ENCODE peak calls at places on chromosomes 16 and 17, in four cellular contexts. B is ovary, J is uterus, F is testis. X is an unnamed sample. For H3K4me1, the result is how much of the 10 kb centered on the place peaks cover.

GRCh38 chr16:31033709-31034492 is 543 bp downstream of the STX4 start:
- DNase-seq in B (peak), J (peak), F (peak), X (peak)

GRCh38 chr17:74108126-74108705 is 95.3 kb upstream of the RPL38 start:
- DNase-seq in J (no peak), F (no peak), B (no peak), X (no peak)

GRCh38 chr17:37065486-37066321 is 117.0 kb downstream of the AATF start:
- DNase-seq in B (no peak), J (no peak), F (no peak), X (no peak)

GRCh38 chr16:48511071-48511540 is 98.9 kb downstream of the N4BP1 start:
- DNase-seq in B (no peak), J (no peak), F (no peak), X (no peak)

GRCh38 chr17:29572691-29573557 is 4.4 kb downstream of the TP53I13 start:
- DNase-seq in F (peak), B (peak), J (peak), X (peak)

GRCh38 chr17:79423811-79424465 is 186.9 kb downstream of the RBFOX3 start:
- DNase-seq in B (no peak), F (no peak), J (no peak), X (no peak)

GRCh38 chr16:74309789-74310781 is 13.5 kb downstream of the PSMD7 start:
- DNase-seq in F (peak), J (no peak), B (peak), X (no peak)

GRCh38 chr17:49497147-49498036 is 2.3 kb downstream of the NGFR start:
- DNase-seq in J (no peak), B (no peak), F (peak), X (peak)

GRCh38 chr16:46573008-46573833 is 48.0 kb downstream of the SHCBP1 start:
- DNase-seq in F (no peak), J (no peak), B (no peak), X (no peak)

GRCh38 chr17:77929871-77930436 is 28.5 kb upstream of the TNRC6C start:
- DNase-seq in F (no peak), B (no peak), J (no peak), X (no peak)

GRCh38 chr17:80198144-80198661 is 21.9 kb downstream of the SGSH start:
- DNase-seq in F (no peak), B (no peak), J (no peak), X (no peak)

GRCh38 chr17:67148352-67148751 is 96.6 kb downstream of the HELZ start:
- DNase-seq in B (no peak), J (no peak), F (no peak), X (no peak)

GRCh38 chr16:89506791-89507191 is 1.4 kb upstream of the SPG7 start:
- DNase-seq in F (no peak), B (no peak), J (no peak), X (no peak)

GRCh38 chr17:48389903-48390302 is 40.1 kb downstream of the SKAP1 start:
- DNase-seq in B (no peak), F (no peak), J (no peak), X (no peak)

GRCh38 chr17:8104911-8105310 is 13.4 kb downstream of the ALOXE3 start:
- DNase-seq in B (no peak), F (no peak), J (no peak), X (no peak)

GRCh38 chr16:83915491-83915890 is 16.6 kb downstream of the MLYCD start:
- DNase-seq in B (no peak), J (no peak), F (no peak), X (no peak)

DNA sequence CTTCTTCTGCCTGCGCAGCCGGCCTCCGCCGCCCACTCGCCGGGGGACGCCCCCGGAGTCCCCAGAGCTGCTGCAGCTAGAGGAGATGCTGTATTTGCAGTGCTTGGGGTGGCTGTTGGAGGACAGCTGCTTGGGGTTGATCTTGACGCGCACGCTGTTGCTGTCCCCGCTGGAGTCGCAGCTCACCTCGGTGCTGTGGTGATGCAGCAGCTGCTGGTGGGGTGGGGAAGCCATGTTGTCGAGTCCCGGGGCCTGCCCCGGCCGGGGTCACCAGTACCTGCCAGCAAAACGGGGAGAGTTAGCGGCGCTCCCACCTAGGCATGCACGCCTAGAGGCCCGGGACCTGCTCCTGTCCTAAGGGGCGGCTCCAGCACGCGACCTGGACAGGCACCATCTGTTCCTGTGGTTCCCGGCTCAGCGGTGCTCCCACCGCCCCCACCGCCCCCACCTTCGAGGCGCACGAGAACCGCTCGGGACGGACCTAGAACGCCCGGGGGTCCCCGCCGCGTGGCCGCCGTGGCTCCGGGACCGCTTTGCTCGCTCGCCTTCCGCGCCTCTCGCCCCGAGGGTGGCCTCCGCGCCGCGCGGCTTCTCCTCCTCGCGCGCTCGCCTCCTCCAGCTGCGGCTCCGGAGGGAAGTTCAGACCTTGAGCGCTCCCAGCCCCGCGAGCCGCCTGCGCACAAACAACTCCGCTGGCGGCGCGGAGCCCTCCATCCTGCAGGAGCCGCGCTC is 867 bp downstream of the ADCY9 start:
- DNase-seq in F (peak), B (peak), J (peak), X (peak)
- H3K4me1 ChIP-seq in F (under half), B (under half), J (under half), X (under half)

DNA sequence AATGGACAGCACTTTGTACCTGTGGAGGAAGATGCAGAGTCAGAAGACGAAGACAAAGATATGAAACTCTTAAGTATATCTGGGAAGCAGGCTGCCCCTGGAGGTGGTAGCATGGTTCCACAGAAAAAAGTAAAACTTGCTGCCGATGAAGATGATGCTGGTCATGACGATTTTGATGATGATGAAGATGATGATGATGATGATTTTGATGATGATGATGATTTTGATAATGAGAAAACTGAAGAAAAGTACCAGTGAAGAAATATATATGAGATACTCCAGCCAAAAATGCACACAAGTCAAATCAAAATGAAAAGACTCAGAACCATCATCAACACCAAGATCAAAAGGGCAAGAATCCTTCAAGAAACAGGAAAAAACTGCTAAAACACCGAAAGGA is 268.5 kb upstream of the EEF2KMT start:
- DNase-seq in F (no peak), B (no peak), J (no peak), X (no peak)
- H3K4me1 ChIP-seq in F (under half), B (under half), J (under half), X (under half)

DNA sequence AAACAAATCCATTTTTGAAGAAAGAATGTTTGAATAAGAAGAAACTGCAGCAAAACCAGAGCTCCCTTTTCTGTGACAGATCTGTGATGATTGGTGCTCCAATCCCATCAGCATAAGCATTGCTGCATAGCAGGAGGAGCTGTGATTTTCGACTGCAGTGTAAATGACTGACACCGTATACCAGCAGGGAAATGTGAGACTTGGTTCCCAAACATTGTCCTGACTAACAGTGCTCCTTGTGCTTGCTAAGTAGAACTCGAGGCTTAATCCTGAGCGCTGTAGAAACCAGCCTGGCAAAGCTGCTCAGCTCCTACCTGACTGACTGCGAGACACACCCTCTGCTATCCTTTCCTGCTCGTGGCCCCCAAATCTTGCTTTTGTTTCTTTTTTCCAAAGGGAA is 57.3 kb downstream of the NUP93 start:
- DNase-seq in B (no peak), F (no peak), J (no peak), X (no peak)
- H3K4me1 ChIP-seq in B (under half), F (under half), J (under half), X (under half)

GRCh38 chr17:44777394-44778348 is 18.9 kb downstream of the ADAM11 start:
- DNase-seq in B (no peak), F (no peak), J (no peak), X (no peak)
- H3K4me1 ChIP-seq in B (under half), F (under half), J (under half), X (under half)

GRCh38 chr17:82528484-82529265 is 9.1 kb downstream of the FOXK2 start:
- DNase-seq in F (peak), B (peak), J (no peak), X (peak)
- H3K4me1 ChIP-seq in F (half or more), B (under half), J (under half), X (under half)

GRCh38 chr17:10699861-10700260 is 2.5 kb downstream of the ADPRM start:
- DNase-seq in J (no peak), F (no peak), B (no peak), X (no peak)

GRCh38 chr17:10702574-10702973 is 5.2 kb downstream of the ADPRM start:
- DNase-seq in J (no peak), B (no peak), F (no peak), X (no peak)

GRCh38 chr17:10698116-10698818 is 873 bp downstream of the ADPRM start:
- DNase-seq in J (no peak), B (no peak), F (peak), X (no peak)

DNA sequence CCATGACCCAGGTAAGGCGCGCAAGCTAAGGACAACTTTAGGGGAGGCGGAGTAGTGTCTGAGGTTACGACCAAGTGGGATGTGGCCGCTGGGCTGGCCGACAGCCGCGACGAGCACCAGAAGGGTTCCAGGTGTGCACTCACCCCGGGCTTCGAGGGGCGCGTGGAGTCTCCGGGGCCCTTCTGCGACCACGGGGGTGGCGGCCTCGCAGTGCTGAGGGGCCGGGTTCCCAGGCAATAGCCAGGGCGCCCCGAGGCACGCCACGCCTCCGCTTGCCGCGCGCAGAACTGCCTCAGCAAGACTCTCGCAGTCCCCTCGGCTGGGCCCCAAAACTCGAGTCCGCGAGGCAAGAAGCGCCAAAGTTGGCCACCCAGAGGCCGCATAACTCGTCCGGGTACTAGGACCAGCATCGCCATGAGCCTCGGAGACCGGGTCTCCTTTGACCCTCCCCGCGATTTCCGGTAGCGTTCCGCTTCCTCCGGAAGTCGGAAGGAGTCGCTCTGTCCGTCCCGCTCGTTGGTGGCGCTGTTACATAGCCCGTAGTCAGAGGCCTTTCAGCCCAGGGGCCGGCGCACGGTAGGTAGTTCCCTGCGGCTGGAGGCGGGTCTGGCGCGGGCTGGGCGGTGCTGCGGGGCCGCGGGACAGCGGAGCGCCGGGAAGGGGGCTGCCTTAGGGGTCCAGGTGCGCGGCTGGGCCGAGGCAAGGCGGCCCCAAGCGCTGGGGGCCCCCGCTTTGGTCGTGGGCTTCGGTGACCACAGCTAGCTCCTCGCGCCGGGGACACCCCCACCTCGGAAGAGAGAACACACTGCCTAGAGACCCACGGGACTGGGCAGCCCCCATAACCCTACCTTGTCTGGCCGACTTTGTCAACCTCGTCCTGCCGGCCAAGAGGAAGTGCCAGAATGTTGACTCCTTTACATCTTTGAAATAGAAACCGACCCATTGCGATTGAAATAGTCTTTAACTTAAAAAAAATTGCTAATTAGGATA is at the start of the genes ADPRM and SCO1:
- DNase-seq in J (peak), F (peak), B (peak), X (peak)
- H3K4me1 ChIP-seq in J (under half), F (under half), B (under half), X (under half)

GRCh38 chr16:86928517-86929148 is 350.3 kb downstream of the FOXL1 start:
- DNase-seq in J (no peak), F (no peak), B (no peak), X (no peak)
- H3K4me1 ChIP-seq in J (under half), F (under half), B (under half), X (under half)

DNA sequence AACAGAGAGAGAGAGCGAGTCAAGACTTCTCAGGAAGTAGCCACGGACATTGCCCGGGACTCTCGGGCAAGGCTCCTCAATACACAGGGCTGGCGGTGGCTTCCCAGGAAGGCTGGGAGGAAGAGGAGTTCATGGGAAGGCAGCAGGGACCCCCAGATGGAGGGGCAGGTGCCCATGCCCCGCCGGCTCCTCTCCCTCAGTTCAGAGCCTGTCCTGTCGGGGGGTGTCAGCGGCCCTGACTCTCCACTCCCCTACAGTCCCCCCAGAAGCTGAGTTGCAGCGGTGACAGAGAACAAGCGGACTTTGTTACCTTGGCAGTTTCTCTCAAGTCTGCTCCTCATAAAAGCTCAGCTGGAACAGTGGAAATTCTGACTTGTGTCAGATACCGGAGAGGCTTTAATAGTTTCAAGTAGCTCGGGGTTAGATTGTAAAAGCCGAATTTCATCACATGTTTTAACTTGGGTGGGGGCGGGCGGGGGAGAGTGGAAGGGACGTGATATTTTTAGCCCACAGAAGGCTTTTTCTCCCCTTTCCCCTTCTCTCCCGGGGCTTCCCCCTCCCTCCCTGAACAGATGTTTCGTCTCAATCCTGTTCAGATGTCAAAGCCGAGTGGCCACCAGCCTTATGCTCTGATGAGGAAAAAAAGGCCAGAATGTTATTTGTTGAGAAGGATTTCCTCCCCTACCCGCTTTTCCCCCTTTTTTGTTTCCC is 65.2 kb downstream of the NKD1 start:
- DNase-seq in F (no peak), J (peak), B (peak), X (no peak)
- H3K4me1 ChIP-seq in F (under half), J (under half), B (under half), X (under half)

X was measured in adrenal gland.